ENCODE peak calls at places on chromosomes 12 and 14, in five cellular contexts. H is myocyte, B is anterior cingulate cortex, U is pancreas, A is left ventricle myocardium inferior. J is an unnamed sample.

GRCh38 chr14:68475802-68476201 is 317.1 kb downstream of the ZFP36L1 start:
- DNase-seq in A (no peak), H (no peak), B (no peak), U (no peak), J (no peak)

GRCh38 chr12:92139634-92140555 is 5.8 kb downstream of the BTG1 start:
- DNase-seq in U (no peak), A (no peak), B (no peak), H (peak; percentile 43), J (no peak)

GRCh38 chr14:79443602-79444001 is 767.7 kb downstream of the DIO2 start:
- DNase-seq in A (no peak), H (no peak), B (no peak), U (no peak), J (no peak)

GRCh38 chr14:85421166-85421877 is 108.6 kb upstream of the FLRT2 start:
- DNase-seq in H (peak; percentile 55), A (no peak), B (no peak), U (no peak), J (no peak)

GRCh38 chr12:105444050-105444808 is 113.7 kb downstream of the C12orf75 start:
- DNase-seq in B (no peak), U (no peak), H (peak; percentile 66), A (no peak), J (no peak)

GRCh38 chr12:94150483-94151225 is 2.3 kb downstream of the PLXNC1 start:
- DNase-seq in B (no peak), U (no peak), H (no peak), A (no peak), J (no peak)

GRCh38 chr14:104184911-104185499 is 46.6 kb downstream of the KIF26A start:
- DNase-seq in U (no peak), B (no peak), A (peak; percentile 49), H (no peak), J (no peak)

GRCh38 chr14:102933618-102934231 is 11.3 kb downstream of the AMN start:
- DNase-seq in U (no peak), H (no peak), A (no peak), B (no peak), J (no peak)

GRCh38 chr12:94025730-94026129 is 122.6 kb upstream of the PLXNC1 start:
- DNase-seq in A (no peak), H (no peak), U (no peak), B (no peak), J (no peak)

GRCh38 chr12:57149309-57149900 is 2.0 kb upstream of the LRP1-AS start:
- DNase-seq in U (no peak), A (peak; percentile 82), B (no peak), H (no peak), J (no peak)

GRCh38 chr12:15268927-15269552 is 47.8 kb upstream of the RERG start:
- DNase-seq in H (peak; percentile 73), U (no peak), B (no peak), A (peak; percentile 14), J (peak; percentile 44)

GRCh38 chr14:89851031-89851430 is 103.5 kb downstream of the EFCAB11 start:
- DNase-seq in U (no peak), B (no peak), A (no peak), H (no peak), J (no peak)

GRCh38 chr12:5123921-5124320 is 80.2 kb downstream of the KCNA5 start:
- DNase-seq in U (no peak), A (no peak), B (no peak), H (no peak), J (no peak)

GRCh38 chr12:47903927-47904646 is 707 bp downstream of the VDR start:
- DNase-seq in A (peak; percentile 32), H (peak; percentile 77), U (peak; percentile 25), B (no peak), J (no peak)

GRCh38 chr14:64683264-64683663 is 21.0 kb upstream of the PLEKHG3 start:
- DNase-seq in H (no peak), A (no peak), U (no peak), B (peak; percentile 83), J (no peak)

GRCh38 chr14:36224176-36224575 is 47.7 kb upstream of the PTCSC3 start:
- DNase-seq in H (no peak), A (no peak), U (no peak), B (no peak), J (no peak)

GRCh38 chr12:131137836-131138637 is 184.3 kb downstream of the ADGRD1 start:
- DNase-seq in B (no peak), A (no peak), U (no peak), H (no peak), J (no peak)

GRCh38 chr14:43449291-43449690 is 1057.8 kb downstream of the FSCB start:
- DNase-seq in A (no peak), U (no peak), H (no peak), B (no peak), J (no peak)

GRCh38 chr12:114625294-114625851 is 58.6 kb downstream of the TBX3 start:
- DNase-seq in U (no peak), B (no peak), H (peak; percentile 58), A (no peak), J (peak; percentile 35)

GRCh38 chr14:70988452-70988851 is 81.2 kb downstream of the PCNX1 start:
- DNase-seq in H (no peak), B (no peak), A (no peak), U (no peak), J (no peak)

GRCh38 chr12:120242971-120243699 is 22.4 kb downstream of the PXN start:
- DNase-seq in U (no peak), B (no peak), H (no peak), A (no peak), J (no peak)

GRCh38 chr14:96039633-96040311 is 610 bp downstream of the C14orf132 start:
- DNase-seq in H (peak; percentile 62), U (no peak), B (peak; percentile 34), A (no peak), J (no peak)

GRCh38 chr12:10140001-10140400 is 10.0 kb upstream of the CLEC7A start:
- DNase-seq in U (no peak), H (peak; percentile 49), B (peak; percentile 16), A (no peak), J (peak; percentile 61)

GRCh38 chr12:57153420-57153997 is 6.1 kb upstream of the LRP1-AS start:
- DNase-seq in U (no peak), B (no peak), H (no peak), A (no peak), J (no peak)

GRCh38 chr12:46895726-46896125 is 69.9 kb upstream of the SLC38A4 start:
- DNase-seq in H (no peak), A (no peak), U (no peak), B (no peak), J (no peak)

GRCh38 chr14:89826581-89826980 is 127.9 kb downstream of the EFCAB11 start:
- DNase-seq in A (no peak), H (no peak), B (no peak), U (no peak), J (no peak)

GRCh38 chr12:94074970-94075695 is 73.2 kb upstream of the PLXNC1 start:
- DNase-seq in B (no peak), H (peak; percentile 81), A (peak; percentile 76), U (no peak), J (peak; percentile 62)

GRCh38 chr12:91778938-91779400 is 366.7 kb downstream of the BTG1 start:
- DNase-seq in B (no peak), H (peak; percentile 86), U (no peak), A (no peak), J (no peak)

GRCh38 chr12:115922952-115923564 is 354.4 kb downstream of the MED13L start:
- DNase-seq in H (no peak), B (no peak), U (no peak), A (no peak), J (peak; percentile 22)

GRCh38 chr12:19388131-19388549 is 51.2 kb upstream of the AEBP2 start:
- DNase-seq in B (no peak), H (peak; percentile 83), A (no peak), U (no peak), J (no peak)

GRCh38 chr12:58583956-58584355 is 336.3 kb downstream of the LRIG3 start:
- DNase-seq in B (no peak), H (peak; percentile 75), U (no peak), A (no peak), J (no peak)

GRCh38 chr12:27901959-27902358 is 70.6 kb downstream of the PTHLH start:
- DNase-seq in B (no peak), U (no peak), H (peak; percentile 58), A (no peak), J (no peak)

GRCh38 chr14:63893701-63894458 is 41.1 kb downstream of the SYNE2 start:
- DNase-seq in H (no peak), U (peak; percentile 30), A (peak; percentile 53), B (no peak), J (no peak)

GRCh38 chr12:27898022-27898421 is 74.5 kb downstream of the PTHLH start:
- DNase-seq in U (no peak), H (no peak), A (no peak), B (no peak), J (no peak)

GRCh38 chr14:81837304-81837703 is 303.7 kb upstream of the SEL1L start:
- DNase-seq in B (no peak), H (no peak), U (no peak), A (no peak), J (no peak)

GRCh38 chr12:51217133-51217967 is 512 bp downstream of the POU6F1 start:
- DNase-seq in H (peak; percentile 68), A (peak; percentile 62), B (peak; percentile 67), U (peak; percentile 67), J (no peak)

GRCh38 chr12:122721057-122721545 is 4.5 kb upstream of the HCAR3 start:
- DNase-seq in A (no peak), B (no peak), U (no peak), H (no peak), J (no peak)

GRCh38 chr12:128695697-128696096 is 128.1 kb downstream of the SLC15A4 start:
- DNase-seq in A (no peak), H (no peak), B (no peak), U (no peak), J (no peak)

J was measured in SK-N-MC.